ENCODE peak calls at places on chromosomes 12 and 14, in ten cellular contexts. G is gastrocnemius medialis, D is HAP-1, W is upper lobe of left lung, R is iPS DF 6.9, P is aorta, H is cardiac muscle cell, T is left ventricle myocardium inferior, Z is colonic mucosa, S is right lobe of liver. B is an unnamed sample.
A peak's percentile ranks its signal among the peaks of the same experiment; 100 is the strongest.

GRCh38 chr12:103354403-103354802 is 141.4 kb downstream of the C12orf42 start:
- DNase-seq in G (no peak), D (no peak), W (no peak), R (no peak), P (no peak), H (no peak), T (no peak), Z (no peak), S (no peak), B (no peak)

GRCh38 chr14:32711103-32711680 is 227.5 kb upstream of the NPAS3 start:
- DNase-seq in G (no peak), D (peak; percentile 75), W (no peak), R (peak; percentile 35), P (no peak), H (peak; percentile 67), T (no peak), Z (peak; percentile 22), S (no peak), B (no peak)

GRCh38 chr12:3725267-3726115 is 27.4 kb downstream of the CRACR2A start:
- DNase-seq in G (no peak), D (peak; percentile 82), W (no peak), R (no peak), P (no peak), H (peak; percentile 32), T (no peak), Z (no peak), S (no peak), B (no peak)

GRCh38 chr12:30985814-30986452 is 59.4 kb downstream of the TSPAN11 start:
- DNase-seq in G (no peak), D (peak; percentile 28), W (peak; percentile 75), R (peak; percentile 47), P (no peak), H (peak; percentile 74), T (peak; percentile 57), Z (peak; percentile 32), S (peak; percentile 57), B (peak; percentile 30)

GRCh38 chr14:68733086-68733621 is 59.7 kb downstream of the ZFP36L1 start:
- DNase-seq in G (no peak), D (no peak), W (peak; percentile 52), R (no peak), P (no peak), H (peak; percentile 65), T (no peak), Z (no peak), S (no peak), B (no peak)

GRCh38 chr12:19642305-19642704 is 203.0 kb downstream of the AEBP2 start:
- DNase-seq in G (no peak), D (no peak), W (no peak), R (no peak), P (no peak), H (no peak), T (no peak), Z (no peak), S (no peak), B (no peak)

GRCh38 chr12:2115101-2115845 is 62.5 kb downstream of the CACNA1C start:
- DNase-seq in G (no peak), D (no peak), W (peak; percentile 81), R (no peak), P (no peak), H (no peak), T (no peak), Z (no peak), S (no peak), B (peak; percentile 58)

GRCh38 chr12:79689477-79690155 is 1.1 kb downstream of the PAWR start:
- DNase-seq in G (no peak), D (peak; percentile 44), W (peak; percentile 90), R (no peak), P (peak; percentile 81), H (peak; percentile 55), T (peak; percentile 30), Z (peak; percentile 68), S (peak; percentile 48), B (peak; percentile 74)

GRCh38 chr12:104456950-104457745 is 400 bp downstream of the CHST11 start:
- DNase-seq in G (no peak), D (peak; percentile 73), W (no peak), R (no peak), P (peak; percentile 86), H (peak; percentile 80), T (peak; percentile 64), Z (peak; percentile 65), S (peak; percentile 52), B (peak; percentile 77)

GRCh38 chr14:61430066-61430757 is 108.8 kb downstream of the PRKCH start:
- DNase-seq in G (no peak), D (no peak), W (no peak), R (no peak), P (no peak), H (no peak), T (no peak), Z (no peak), S (no peak), B (no peak)

GRCh38 chr12:6205144-6205539 is 4.9 kb downstream of the CD9 start:
- DNase-seq in G (no peak), D (no peak), W (no peak), R (no peak), P (no peak), H (peak; percentile 50), T (peak; percentile 74), Z (peak; percentile 44), S (peak; percentile 59), B (peak; percentile 83)

GRCh38 chr12:28130625-28131598 is 59.3 kb upstream of the CCDC91 start:
- DNase-seq in G (no peak), D (no peak), W (no peak), R (no peak), P (peak; percentile 82), H (peak; percentile 100), T (peak; percentile 17), Z (no peak), S (no peak), B (peak; percentile 64)

GRCh38 chr12:81976661-81977060 is 217.5 kb upstream of the PPFIA2 start:
- DNase-seq in G (no peak), D (no peak), W (no peak), R (no peak), P (no peak), H (no peak), T (no peak), Z (no peak), S (no peak), B (no peak)

GRCh38 chr12:71439362-71439612 is 311 bp upstream of the LGR5 start:
- DNase-seq in G (no peak), D (no peak), W (no peak), R (no peak), P (no peak), H (no peak), T (no peak), Z (no peak), S (no peak), B (no peak)

GRCh38 chr12:5965950-5966383 is 20.9 kb upstream of the ANO2 start:
- DNase-seq in G (no peak), D (peak; percentile 25), W (peak; percentile 41), R (no peak), P (no peak), H (peak; percentile 59), T (peak; percentile 29), Z (peak; percentile 45), S (peak; percentile 59), B (peak; percentile 41)

GRCh38 chr14:52877628-52878027 is 73.2 kb downstream of the FERMT2 start:
- DNase-seq in G (no peak), D (no peak), W (no peak), R (no peak), P (no peak), H (peak; percentile 67), T (no peak), Z (no peak), S (no peak), B (no peak)

GRCh38 chr14:100658514-100658886 is 68.2 kb upstream of the DLK1 start:
- DNase-seq in G (no peak), D (no peak), W (no peak), R (no peak), P (no peak), H (no peak), T (no peak), Z (peak; percentile 59), S (no peak), B (no peak)

GRCh38 chr12:19477071-19477470 is 37.8 kb downstream of the AEBP2 start:
- DNase-seq in G (no peak), D (no peak), W (no peak), R (no peak), P (no peak), H (no peak), T (no peak), Z (no peak), S (no peak), B (no peak)

GRCh38 chr12:90091809-90092208 is 383.2 kb upstream of the ATP2B1 start:
- DNase-seq in G (no peak), D (no peak), W (no peak), R (no peak), P (no peak), H (no peak), T (no peak), Z (no peak), S (no peak), B (no peak)
- H3K4me1 ChIP-seq in G (peaks cover 8% of the 10 kb centered on the region), D (peaks cover 15% of the 10 kb centered on the region), W (no peaks in the 10 kb centered on the region), R (peaks cover 3% of the 10 kb centered on the region), P (no peaks in the 10 kb centered on the region), H (peaks cover 13% of the 10 kb centered on the region), T (peaks cover 6% of the 10 kb centered on the region), Z (no peaks in the 10 kb centered on the region), S (no peaks in the 10 kb centered on the region), B (peaks cover 3% of the 10 kb centered on the region)

DNA sequence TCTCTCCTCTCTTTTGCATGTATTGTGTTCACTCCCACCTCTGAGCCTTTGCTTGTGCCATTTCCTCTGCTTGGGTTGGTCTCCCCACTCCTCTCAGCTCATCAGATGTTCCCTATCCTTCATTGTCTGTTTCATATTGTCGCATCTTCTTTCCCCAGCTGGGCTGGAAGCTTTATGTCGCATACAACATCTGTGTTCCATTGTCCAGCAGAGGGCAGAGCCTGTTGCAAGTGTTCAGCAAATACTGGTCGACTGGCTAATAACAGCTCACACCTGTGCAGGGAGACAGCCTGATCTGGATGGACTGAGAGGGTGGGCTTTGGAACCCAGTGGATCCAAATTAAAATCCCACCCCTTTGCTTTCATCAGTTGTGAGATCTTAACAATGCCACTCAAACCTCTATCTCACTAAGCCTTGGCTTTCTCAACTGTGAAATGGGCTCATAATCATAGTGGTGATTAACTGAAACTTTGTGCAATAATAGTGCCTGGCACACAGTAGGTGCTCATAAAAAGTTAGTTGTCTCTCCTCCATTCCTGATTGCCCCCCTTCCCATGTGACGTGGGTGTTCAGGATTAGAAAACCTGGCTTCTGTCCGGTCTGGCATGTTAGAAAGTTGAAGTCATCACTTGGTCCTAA is 75.8 kb downstream of the RIN3 start:
- DNase-seq in G (no peak), D (no peak), W (no peak), R (no peak), P (no peak), H (peak; percentile 56), T (no peak), Z (no peak), S (no peak), B (no peak)
- H3K4me1 ChIP-seq in G (no peaks in the 10 kb centered on the region), D (no peaks in the 10 kb centered on the region), W (peaks cover 22% of the 10 kb centered on the region), R (no peaks in the 10 kb centered on the region), P (peaks cover 6% of the 10 kb centered on the region), H (no peaks in the 10 kb centered on the region), T (peaks cover 41% of the 10 kb centered on the region), Z (no peaks in the 10 kb centered on the region), S (no peaks in the 10 kb centered on the region), B (peaks cover 2% of the 10 kb centered on the region)

GRCh38 chr12:110581951-110582285 is 1.2 kb downstream of the PPTC7 start:
- DNase-seq in G (peak; percentile 23), D (peak; percentile 39), W (no peak), R (no peak), P (no peak), H (no peak), T (no peak), Z (peak; percentile 65), S (no peak), B (no peak)
- H3K4me1 ChIP-seq in G (peaks cover 71% of the 10 kb centered on the region), D (peaks cover 24% of the 10 kb centered on the region), W (peaks cover 60% of the 10 kb centered on the region), R (peaks cover 6% of the 10 kb centered on the region), P (no peaks in the 10 kb centered on the region), H (peaks cover 47% of the 10 kb centered on the region), T (peaks cover 88% of the 10 kb centered on the region), Z (peaks cover 3% of the 10 kb centered on the region), S (peaks cover 37% of the 10 kb centered on the region), B (peaks cover 13% of the 10 kb centered on the region)

GRCh38 chr14:35295845-35296161 is 3.6 kb downstream of the PSMA6 start:
- DNase-seq in G (no peak), D (peak; percentile 32), W (no peak), R (no peak), P (no peak), H (no peak), T (no peak), Z (no peak), S (no peak), B (no peak)
- H3K4me1 ChIP-seq in G (peaks cover 54% of the 10 kb centered on the region), D (peaks cover 9% of the 10 kb centered on the region), W (peaks cover 76% of the 10 kb centered on the region), R (no peaks in the 10 kb centered on the region), P (peaks cover 3% of the 10 kb centered on the region), H (peaks cover 27% of the 10 kb centered on the region), T (peaks cover 90% of the 10 kb centered on the region), Z (peaks cover 19% of the 10 kb centered on the region), S (peaks cover 29% of the 10 kb centered on the region), B (peaks cover 1% of the 10 kb centered on the region)